ENCODE peak calls at places on chromosome 9, in eight cellular contexts. One of them, this sample, is unnamed.

GRCh38 chr9:95809686-95810085 is 65.8 kb upstream of the ERCC6L2 start:
- DNase-seq in A549: no peak
- DNase-seq in stomach: no peak
- DNase-seq in prostate gland: no peak
- DNase-seq in naive thymus-derived CD4-positive, alpha-beta T cell: no peak
- DNase-seq in upper lobe of left lung: no peak
- DNase-seq in lung: no peak
- DNase-seq in heart right ventricle: no peak
- DNase-seq in this sample: no peak

GRCh38 chr9:98506422-98507054 is 202.2 kb downstream of the GABBR2 start:
- DNase-seq in naive thymus-derived CD4-positive, alpha-beta T cell: no peak
- DNase-seq in prostate gland: no peak
- DNase-seq in heart right ventricle: no peak
- DNase-seq in A549: no peak
- DNase-seq in stomach: no peak
- DNase-seq in lung: peak; percentile 13
- DNase-seq in upper lobe of left lung: no peak
- DNase-seq in this sample: peak; percentile 10

GRCh38 chr9:97808972-97809371 is 44.1 kb upstream of the FOXE1 start:
- DNase-seq in lung: no peak
- DNase-seq in stomach: no peak
- DNase-seq in heart right ventricle: no peak
- DNase-seq in upper lobe of left lung: no peak
- DNase-seq in prostate gland: no peak
- DNase-seq in naive thymus-derived CD4-positive, alpha-beta T cell: no peak
- DNase-seq in A549: no peak
- DNase-seq in this sample: no peak

GRCh38 chr9:95083086-95083768 is 234.3 kb downstream of the FANCC start:
- DNase-seq in stomach: no peak
- DNase-seq in lung: no peak
- DNase-seq in upper lobe of left lung: no peak
- DNase-seq in prostate gland: no peak
- DNase-seq in naive thymus-derived CD4-positive, alpha-beta T cell: no peak
- DNase-seq in heart right ventricle: no peak
- DNase-seq in A549: no peak
- DNase-seq in this sample: no peak

GRCh38 chr9:12963537-12963936 is 188.7 kb downstream of the LURAP1L start:
- DNase-seq in naive thymus-derived CD4-positive, alpha-beta T cell: no peak
- DNase-seq in lung: no peak
- DNase-seq in prostate gland: no peak
- DNase-seq in upper lobe of left lung: no peak
- DNase-seq in A549: no peak
- DNase-seq in heart right ventricle: no peak
- DNase-seq in stomach: no peak
- DNase-seq in this sample: no peak

GRCh38 chr9:125663127-125663526 is 43.9 kb downstream of the MAPKAP1 start:
- DNase-seq in stomach: no peak
- DNase-seq in heart right ventricle: no peak
- DNase-seq in lung: no peak
- DNase-seq in naive thymus-derived CD4-positive, alpha-beta T cell: no peak
- DNase-seq in upper lobe of left lung: no peak
- DNase-seq in prostate gland: no peak
- DNase-seq in A549: peak; percentile 31
- DNase-seq in this sample: no peak

GRCh38 chr9:121298689-121299112 is 30.7 kb downstream of the GSN start:
- DNase-seq in stomach: no peak
- DNase-seq in prostate gland: no peak
- DNase-seq in heart right ventricle: peak; percentile 88
- DNase-seq in upper lobe of left lung: no peak
- DNase-seq in naive thymus-derived CD4-positive, alpha-beta T cell: no peak
- DNase-seq in A549: no peak
- DNase-seq in lung: no peak
- DNase-seq in this sample: no peak

GRCh38 chr9:107251756-107252322 is 31.2 kb upstream of the RAD23B start:
- DNase-seq in stomach: peak; percentile 28
- DNase-seq in heart right ventricle: peak; percentile 57
- DNase-seq in lung: no peak
- DNase-seq in naive thymus-derived CD4-positive, alpha-beta T cell: no peak
- DNase-seq in prostate gland: no peak
- DNase-seq in A549: no peak
- DNase-seq in upper lobe of left lung: no peak
- DNase-seq in this sample: no peak

GRCh38 chr9:135751501-135751900 is 49.5 kb downstream of the KCNT1 start:
- DNase-seq in prostate gland: no peak
- DNase-seq in naive thymus-derived CD4-positive, alpha-beta T cell: no peak
- DNase-seq in lung: no peak
- DNase-seq in heart right ventricle: no peak
- DNase-seq in stomach: no peak
- DNase-seq in A549: no peak
- DNase-seq in upper lobe of left lung: no peak
- DNase-seq in this sample: no peak

GRCh38 chr9:3916984-3917383 is 382.9 kb downstream of the GLIS3 start:
- DNase-seq in upper lobe of left lung: no peak
- DNase-seq in A549: no peak
- DNase-seq in lung: no peak
- DNase-seq in prostate gland: no peak
- DNase-seq in naive thymus-derived CD4-positive, alpha-beta T cell: no peak
- DNase-seq in heart right ventricle: no peak
- DNase-seq in stomach: no peak
- DNase-seq in this sample: no peak

DNA sequence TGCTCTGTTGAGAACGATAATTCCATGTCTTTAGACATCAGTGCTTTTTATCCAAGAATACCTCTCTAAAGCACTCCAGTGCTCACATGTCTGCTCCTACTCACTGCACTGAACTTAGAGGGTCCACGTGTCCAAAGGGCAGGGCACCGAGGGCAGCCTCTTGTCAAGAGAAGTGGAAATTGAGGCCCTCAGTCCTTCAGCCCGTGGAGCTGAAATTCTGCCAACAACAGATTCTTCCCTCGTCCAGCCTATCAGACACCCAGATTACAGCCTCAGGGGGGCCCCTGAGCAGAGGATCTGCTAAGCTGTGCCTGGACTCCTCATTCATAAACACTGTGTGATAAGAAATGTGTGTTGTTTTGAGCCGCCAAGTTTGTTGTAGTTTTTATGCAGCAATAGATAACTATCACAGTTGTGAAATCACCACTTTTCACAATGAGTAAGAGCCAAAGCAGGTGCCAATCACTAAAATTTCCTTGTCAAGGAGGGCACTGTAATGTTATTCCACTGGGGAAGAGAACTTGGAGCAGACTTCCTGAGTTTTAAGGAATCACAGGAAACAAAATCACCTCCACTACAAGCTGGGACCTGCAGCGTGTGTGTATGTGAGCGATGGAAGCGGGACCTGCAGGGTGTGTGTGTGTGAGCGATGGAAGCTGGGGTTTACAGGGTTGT is 58.8 kb upstream of the IGFBPL1 start:
- DNase-seq in naive thymus-derived CD4-positive, alpha-beta T cell: no peak
- DNase-seq in heart right ventricle: no peak
- DNase-seq in stomach: no peak
- DNase-seq in prostate gland: no peak
- DNase-seq in upper lobe of left lung: no peak
- DNase-seq in A549: no peak
- DNase-seq in lung: no peak
- DNase-seq in this sample: no peak
- H3K27ac ChIP-seq in naive thymus-derived CD4-positive, alpha-beta T cell: no peak overlapping the region
- H3K27ac ChIP-seq in heart right ventricle: no peak overlapping the region
- H3K27ac ChIP-seq in stomach: no peak overlapping the region
- H3K27ac ChIP-seq in prostate gland: no peak overlapping the region
- H3K27ac ChIP-seq in upper lobe of left lung: no peak overlapping the region
- H3K27ac ChIP-seq in A549: no peak overlapping the region
- H3K27ac ChIP-seq in lung: no peak overlapping the region
- H3K27ac ChIP-seq in this sample: no peak overlapping the region

GRCh38 chr9:40911647-40912046 is 216.8 kb downstream of the FOXD4L6 start:
- DNase-seq in A549: no peak
- DNase-seq in lung: no peak
- DNase-seq in upper lobe of left lung: no peak
- DNase-seq in prostate gland: no peak
- DNase-seq in stomach: no peak
- DNase-seq in heart right ventricle: no peak
- DNase-seq in naive thymus-derived CD4-positive, alpha-beta T cell: no peak
- DNase-seq in this sample: no peak

GRCh38 chr9:40907657-40908624 is 220.5 kb downstream of the FOXD4L6 start:
- DNase-seq in prostate gland: no peak
- DNase-seq in lung: no peak
- DNase-seq in naive thymus-derived CD4-positive, alpha-beta T cell: no peak
- DNase-seq in A549: no peak
- DNase-seq in heart right ventricle: no peak
- DNase-seq in upper lobe of left lung: no peak
- DNase-seq in stomach: no peak
- DNase-seq in this sample: no peak

GRCh38 chr9:40913928-40914673 is 214.4 kb downstream of the FOXD4L6 start:
- DNase-seq in stomach: no peak
- DNase-seq in heart right ventricle: no peak
- DNase-seq in upper lobe of left lung: no peak
- DNase-seq in lung: no peak
- DNase-seq in prostate gland: no peak
- DNase-seq in A549: no peak
- DNase-seq in naive thymus-derived CD4-positive, alpha-beta T cell: no peak
- DNase-seq in this sample: no peak

GRCh38 chr9:40913096-40913719 is 215.3 kb downstream of the FOXD4L6 start:
- DNase-seq in prostate gland: no peak
- DNase-seq in lung: no peak
- DNase-seq in naive thymus-derived CD4-positive, alpha-beta T cell: no peak
- DNase-seq in heart right ventricle: no peak
- DNase-seq in upper lobe of left lung: no peak
- DNase-seq in A549: no peak
- DNase-seq in stomach: no peak
- DNase-seq in this sample: no peak

DNA sequence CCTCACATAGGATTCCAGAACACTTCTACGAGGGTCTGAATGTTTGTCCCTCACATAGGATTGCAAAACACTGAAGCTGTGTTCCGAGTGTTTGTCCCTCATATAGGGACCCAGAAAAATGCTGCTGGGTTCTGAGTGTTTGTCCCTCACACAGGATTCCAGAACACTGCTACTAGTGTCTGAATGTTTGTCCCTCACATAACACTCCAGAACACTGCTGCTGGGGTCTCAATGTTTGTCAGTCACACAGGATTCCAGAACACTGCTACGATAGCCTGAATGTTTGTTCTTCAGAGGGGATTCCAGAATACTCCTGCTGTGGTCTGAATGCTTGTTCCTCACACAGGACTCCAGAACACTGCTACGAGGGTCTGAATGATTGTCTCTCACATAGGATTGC is 218.7 kb downstream of the FOXD4L6 start:
- DNase-seq in A549: no peak
- DNase-seq in heart right ventricle: no peak
- DNase-seq in naive thymus-derived CD4-positive, alpha-beta T cell: no peak
- DNase-seq in stomach: no peak
- DNase-seq in prostate gland: no peak
- DNase-seq in lung: no peak
- DNase-seq in upper lobe of left lung: no peak
- DNase-seq in this sample: no peak
- H3K9me3 ChIP-seq in A549: peaks cover 94% of the 10 kb centered on the region
- H3K9me3 ChIP-seq in heart right ventricle: peaks cover 100% of the 10 kb centered on the region
- H3K9me3 ChIP-seq in naive thymus-derived CD4-positive, alpha-beta T cell: peaks cover 100% of the 10 kb centered on the region
- H3K9me3 ChIP-seq in stomach: peaks cover 100% of the 10 kb centered on the region
- H3K9me3 ChIP-seq in prostate gland: no peaks in the 10 kb centered on the region
- H3K9me3 ChIP-seq in lung: peaks cover 73% of the 10 kb centered on the region
- H3K9me3 ChIP-seq in upper lobe of left lung: peaks cover 98% of the 10 kb centered on the region
- H3K9me3 ChIP-seq in this sample: peaks cover 11% of the 10 kb centered on the region

GRCh38 chr9:34252670-34253459 is 74.0 kb downstream of the UBAP1 start:
- DNase-seq in heart right ventricle: peak; percentile 78
- DNase-seq in lung: peak; percentile 55
- DNase-seq in prostate gland: peak; percentile 43
- DNase-seq in A549: peak; percentile 71
- DNase-seq in naive thymus-derived CD4-positive, alpha-beta T cell: peak; percentile 45
- DNase-seq in upper lobe of left lung: peak; percentile 71
- DNase-seq in stomach: no peak
- DNase-seq in this sample: peak; percentile 76

GRCh38 chr9:34254966-34255825 is 73.9 kb downstream of the KIF24 start:
- DNase-seq in A549: no peak
- DNase-seq in lung: no peak
- DNase-seq in naive thymus-derived CD4-positive, alpha-beta T cell: no peak
- DNase-seq in heart right ventricle: no peak
- DNase-seq in upper lobe of left lung: no peak
- DNase-seq in stomach: peak; percentile 18
- DNase-seq in prostate gland: no peak
- DNase-seq in this sample: no peak

GRCh38 chr9:34256104-34256503 is 73.0 kb downstream of the KIF24 start:
- DNase-seq in heart right ventricle: no peak
- DNase-seq in upper lobe of left lung: no peak
- DNase-seq in prostate gland: no peak
- DNase-seq in lung: no peak
- DNase-seq in A549: peak; percentile 20
- DNase-seq in stomach: no peak
- DNase-seq in naive thymus-derived CD4-positive, alpha-beta T cell: no peak
- DNase-seq in this sample: no peak

GRCh38 chr9:34253460-34253837 is 74.6 kb downstream of the UBAP1 start:
- DNase-seq in upper lobe of left lung: no peak
- DNase-seq in prostate gland: no peak
- DNase-seq in A549: no peak
- DNase-seq in lung: no peak
- DNase-seq in naive thymus-derived CD4-positive, alpha-beta T cell: no peak
- DNase-seq in stomach: no peak
- DNase-seq in heart right ventricle: peak; percentile 79
- DNase-seq in this sample: no peak

GRCh38 chr9:34254141-34254913 is 74.7 kb downstream of the KIF24 start:
- DNase-seq in prostate gland: no peak
- DNase-seq in upper lobe of left lung: no peak
- DNase-seq in naive thymus-derived CD4-positive, alpha-beta T cell: no peak
- DNase-seq in lung: no peak
- DNase-seq in A549: peak; percentile 66
- DNase-seq in heart right ventricle: peak; percentile 32
- DNase-seq in stomach: no peak
- DNase-seq in this sample: no peak
- H3K27ac ChIP-seq in prostate gland: peak overlapping the region; percentile 30
- H3K27ac ChIP-seq in upper lobe of left lung: no peak overlapping the region
- H3K27ac ChIP-seq in naive thymus-derived CD4-positive, alpha-beta T cell: no peak overlapping the region
- H3K27ac ChIP-seq in lung: no peak overlapping the region
- H3K27ac ChIP-seq in A549: peak overlapping the region; percentile 76
- H3K27ac ChIP-seq in heart right ventricle: peak overlapping the region; percentile 81
- H3K27ac ChIP-seq in stomach: peak overlapping the region; percentile 80
- H3K27ac ChIP-seq in this sample: no peak overlapping the region

GRCh38 chr9:15433661-15434060 is 11.0 kb downstream of the SNAPC3 start:
- DNase-seq in lung: no peak
- DNase-seq in heart right ventricle: no peak
- DNase-seq in naive thymus-derived CD4-positive, alpha-beta T cell: no peak
- DNase-seq in prostate gland: no peak
- DNase-seq in A549: no peak
- DNase-seq in stomach: no peak
- DNase-seq in upper lobe of left lung: no peak
- DNase-seq in this sample: no peak

GRCh38 chr9:15444141-15444540 is 21.5 kb downstream of the SNAPC3 start:
- DNase-seq in prostate gland: no peak
- DNase-seq in A549: no peak
- DNase-seq in heart right ventricle: no peak
- DNase-seq in naive thymus-derived CD4-positive, alpha-beta T cell: no peak
- DNase-seq in stomach: no peak
- DNase-seq in lung: no peak
- DNase-seq in upper lobe of left lung: no peak
- DNase-seq in this sample: no peak

DNA sequence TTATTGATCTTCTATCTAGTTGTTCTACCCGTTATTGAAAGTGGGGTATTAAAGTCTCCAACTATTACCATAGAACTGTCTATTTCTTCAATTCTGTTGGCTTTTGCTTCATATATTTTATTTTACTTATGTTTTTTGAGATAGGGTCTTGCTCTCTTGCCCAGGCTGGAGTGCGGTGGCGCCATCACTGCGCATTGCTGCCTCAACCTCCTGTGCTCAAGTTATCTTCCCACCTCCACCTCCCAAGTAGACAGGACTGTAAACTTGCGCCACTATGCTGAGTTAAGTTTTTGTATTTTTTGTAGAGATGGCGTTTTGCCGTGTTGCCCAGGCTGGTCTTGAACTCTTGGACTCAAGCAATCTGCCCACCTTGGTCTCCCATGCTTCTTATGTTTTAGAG is 16.2 kb downstream of the SNAPC3 start:
- DNase-seq in lung: no peak
- DNase-seq in stomach: no peak
- DNase-seq in naive thymus-derived CD4-positive, alpha-beta T cell: no peak
- DNase-seq in prostate gland: no peak
- DNase-seq in heart right ventricle: no peak
- DNase-seq in A549: no peak
- DNase-seq in upper lobe of left lung: no peak
- DNase-seq in this sample: no peak
- H3K9me3 ChIP-seq in lung: no peaks in the 10 kb centered on the region
- H3K9me3 ChIP-seq in stomach: no peaks in the 10 kb centered on the region
- H3K9me3 ChIP-seq in naive thymus-derived CD4-positive, alpha-beta T cell: no peaks in the 10 kb centered on the region
- H3K9me3 ChIP-seq in prostate gland: no peaks in the 10 kb centered on the region
- H3K9me3 ChIP-seq in heart right ventricle: no peaks in the 10 kb centered on the region
- H3K9me3 ChIP-seq in A549: no peaks in the 10 kb centered on the region
- H3K9me3 ChIP-seq in upper lobe of left lung: no peaks in the 10 kb centered on the region
- H3K9me3 ChIP-seq in this sample: no peaks in the 10 kb centered on the region

This sample was measured in colonic mucosa.